ENCODE peak calls at places on chromosomes 7 and 10, in nine cellular contexts. B is body of pancreas, E is heart left ventricle, S is transverse colon, H is K562, V is IMR-90, Z is ovary, M is gastrocnemius medialis, W is tibial nerve. I is an unnamed sample.

GRCh38 chr10:11425288-11425595 is 186.2 kb downstream of the USP6NL start:
- DNase-seq in S (no peak), M (no peak), H (no peak), Z (no peak), W (no peak), V (no peak), B (no peak), E (no peak), I (no peak)

GRCh38 chr10:132118366-132118765 is 52.6 kb downstream of the JAKMIP3 start:
- DNase-seq in M (no peak), B (no peak), S (no peak), E (no peak), V (no peak), Z (no peak), W (no peak), H (no peak), I (no peak)

GRCh38 chr10:76026931-76027330 is 595.5 kb downstream of the LRMDA start:
- DNase-seq in Z (no peak), S (no peak), V (no peak), E (no peak), M (no peak), W (no peak), H (no peak), B (no peak), I (no peak)

GRCh38 chr7:107543338-107543993 is 20.3 kb downstream of the COG5 start:
- DNase-seq in S (no peak), E (no peak), H (no peak), Z (no peak), V (no peak), M (no peak), B (no peak), W (no peak), I (no peak)

GRCh38 chr10:79348640-79348988 is 1.3 kb downstream of the PPIF start:
- DNase-seq in E (no peak), S (no peak), V (no peak), M (peak), H (peak), Z (peak), W (no peak), B (peak), I (no peak)

GRCh38 chr7:148058092-148058491 is 532.5 kb upstream of the C7orf33 start:
- DNase-seq in Z (no peak), B (no peak), W (no peak), H (no peak), M (no peak), V (no peak), E (no peak), S (no peak), I (no peak)

GRCh38 chr10:33746176-33746575 is 411.7 kb upstream of the NRP1 start:
- DNase-seq in H (no peak), E (no peak), V (no peak), S (no peak), W (no peak), B (no peak), Z (no peak), M (no peak), I (no peak)

GRCh38 chr7:117448655-117449054 is 21.4 kb upstream of the ASZ1 start:
- DNase-seq in H (no peak), M (no peak), E (no peak), V (peak), S (no peak), W (no peak), B (no peak), Z (no peak), I (no peak)

GRCh38 chr7:129188372-129188891 is at the start of gene SMO:
- DNase-seq in M (no peak), W (no peak), S (peak), Z (peak), V (peak), H (peak), B (peak), E (peak), I (no peak)

GRCh38 chr10:63142136-63142535 is 9.0 kb downstream of the NRBF2 start:
- DNase-seq in H (no peak), W (no peak), B (no peak), Z (no peak), V (no peak), S (no peak), M (no peak), E (no peak), I (no peak)

GRCh38 chr10:125159932-125160855 is at the start of gene CTBP2:
- DNase-seq in M (peak), S (peak), V (no peak), E (peak), W (peak), B (peak), Z (peak), H (peak), I (no peak)

GRCh38 chr10:35331894-35332640 is 4.2 kb upstream of the CCNY start:
- DNase-seq in M (peak), S (no peak), E (no peak), Z (no peak), V (peak), H (no peak), W (no peak), B (no peak), I (no peak)

GRCh38 chr7:27144799-27145166 is 1.3 kb upstream of the HOXA5 start:
- DNase-seq in H (no peak), V (no peak), M (no peak), W (no peak), B (no peak), Z (no peak), E (no peak), S (peak), I (no peak)

GRCh38 chr7:107528461-107528860 is 35.3 kb downstream of the COG5 start:
- DNase-seq in H (no peak), E (no peak), V (peak), W (no peak), S (no peak), Z (no peak), M (no peak), B (no peak), I (no peak)

GRCh38 chr10:14556285-14556956 is 218.3 kb downstream of the FAM107B start:
- DNase-seq in E (no peak), V (peak), Z (no peak), W (no peak), M (no peak), S (peak), B (peak), H (peak), I (no peak)

GRCh38 chr10:110671788-110672579 is 27.8 kb downstream of the RBM20 start:
- DNase-seq in E (peak), M (peak), B (peak), Z (peak), H (peak), S (peak), V (peak), W (peak), I (peak)

GRCh38 chr7:94303736-94304135 is 91.0 kb upstream of the COL1A2 start:
- DNase-seq in Z (peak), S (peak), E (peak), B (no peak), V (peak), H (no peak), W (peak), M (no peak), I (no peak)

GRCh38 chr7:32115831-32116230 is 45.6 kb upstream of the PDE1C start:
- DNase-seq in Z (no peak), W (no peak), B (no peak), S (no peak), H (no peak), V (peak), M (no peak), E (no peak), I (no peak)

GRCh38 chr7:73702665-73703064 is 16.8 kb downstream of the STX1A start:
- DNase-seq in Z (no peak), M (no peak), V (no peak), W (no peak), E (no peak), S (no peak), B (no peak), H (no peak), I (no peak)

GRCh38 chr10:22263106-22263505 is 45.3 kb upstream of the EBLN1 start:
- DNase-seq in M (no peak), E (no peak), S (no peak), V (no peak), Z (no peak), H (no peak), B (no peak), W (no peak), I (no peak)

GRCh38 chr10:65945071-65945470 is 980.8 kb upstream of the LRRTM3 start:
- DNase-seq in B (no peak), V (no peak), M (no peak), W (no peak), E (no peak), Z (no peak), S (no peak), H (no peak), I (no peak)

GRCh38 chr10:116947838-116948529 is 57.0 kb downstream of the SHTN1 start:
- DNase-seq in E (no peak), V (peak), Z (no peak), S (no peak), M (no peak), B (no peak), W (no peak), H (no peak), I (no peak)

GRCh38 chr10:53489783-53490182 is 717.2 kb upstream of the MBL2 start:
- DNase-seq in H (no peak), E (no peak), W (no peak), Z (no peak), S (no peak), M (no peak), B (no peak), V (no peak), I (no peak)

GRCh38 chr7:2638224-2638991 is 6.6 kb downstream of the TTYH3 start:
- DNase-seq in M (peak), S (no peak), H (no peak), B (peak), V (peak), W (peak), E (peak), Z (no peak), I (no peak)
- TF ChIP-seq POLR2A in M (no peak), S (no peak), H (no peak), B (no peak), V (no peak), W (no peak), E (no peak), Z (no peak), I (no peak)

GRCh38 chr7:158783595-158783994 is 45.7 kb downstream of the ESYT2 start:
- DNase-seq in Z (no peak), V (no peak), B (no peak), H (no peak), W (no peak), M (peak), S (no peak), E (no peak), I (no peak)

GRCh38 chr7:158781217-158781975 is 47.9 kb downstream of the ESYT2 start:
- DNase-seq in M (no peak), Z (no peak), W (no peak), B (no peak), H (no peak), V (no peak), E (no peak), S (no peak), I (no peak)

GRCh38 chr7:158781976-158782637 is 47.2 kb downstream of the ESYT2 start:
- DNase-seq in M (no peak), H (no peak), S (no peak), E (no peak), V (no peak), W (no peak), Z (no peak), B (no peak), I (no peak)

GRCh38 chr7:158784270-158784669 is 45.0 kb downstream of the ESYT2 start:
- DNase-seq in B (no peak), V (no peak), W (peak), M (no peak), S (no peak), Z (peak), H (no peak), E (no peak), I (no peak)

DNA sequence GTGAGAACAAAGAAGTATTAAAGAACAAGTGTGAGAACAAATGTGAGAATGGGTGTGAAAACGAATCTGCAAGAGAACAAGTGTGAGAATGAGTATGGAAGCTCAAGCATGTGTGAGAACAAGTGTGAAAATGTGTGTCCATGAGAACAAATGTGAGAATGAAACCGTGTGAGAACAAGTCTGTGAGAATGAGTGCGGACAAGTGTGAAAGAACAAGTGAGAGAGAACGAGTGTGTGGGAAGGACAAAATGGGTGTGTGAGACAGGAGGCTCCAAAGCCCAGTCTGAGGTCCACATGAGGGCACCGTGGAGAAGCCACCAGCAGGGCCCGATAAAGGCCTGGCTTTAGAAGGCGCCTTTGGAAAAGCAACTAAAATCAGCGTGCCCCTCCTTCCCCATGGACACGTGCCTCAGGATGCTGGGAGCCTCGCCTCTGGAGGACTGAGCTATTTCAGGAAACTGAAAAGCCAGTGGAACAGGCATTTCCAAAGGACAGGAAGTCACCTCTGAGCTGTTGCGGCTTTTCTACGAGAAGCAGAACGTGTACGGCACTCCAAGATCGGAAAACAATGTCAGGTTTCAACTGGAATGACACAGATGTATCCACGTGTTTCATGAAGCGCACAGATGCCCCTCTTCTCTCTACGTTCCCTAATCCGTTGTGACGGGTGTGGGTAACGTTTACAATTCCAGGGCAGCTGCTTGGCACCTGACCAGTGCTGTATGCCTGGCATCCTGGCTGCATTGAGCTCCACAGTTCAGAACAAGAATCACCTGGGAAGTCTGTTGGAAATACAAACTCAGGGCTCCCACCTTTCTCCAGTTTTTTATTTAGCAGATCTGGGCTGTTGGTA is 46.4 kb downstream of the ESYT2 start:
- DNase-seq in S (peak), Z (peak), M (peak), H (no peak), W (peak), E (peak), V (peak), B (peak), I (no peak)
- TF ChIP-seq POLR2A in S (no peak), Z (no peak), M (peak), H (no peak), W (peak), E (no peak), V (no peak), B (no peak), I (no peak)

GRCh38 chr7:99616359-99617186 is at the start of gene ZSCAN25:
- DNase-seq in H (peak), Z (peak), S (peak), E (peak), M (peak), V (peak), W (peak), B (peak), I (peak)
- TF ChIP-seq POLR2A in H (peak), Z (peak), S (peak), E (no peak), M (peak), V (peak), W (no peak), B (peak), I (no peak)

GRCh38 chr10:44977287-44978212 is 1.1 kb downstream of the DEPP1 start:
- DNase-seq in B (peak), Z (no peak), W (no peak), M (no peak), H (no peak), V (no peak), S (peak), E (peak), I (no peak)

GRCh38 chr10:44976352-44977198 is 2.0 kb downstream of the DEPP1 start:
- DNase-seq in Z (no peak), H (no peak), B (no peak), W (no peak), S (no peak), V (no peak), M (no peak), E (peak), I (no peak)

GRCh38 chr10:44974628-44975431 is 3.8 kb downstream of the DEPP1 start:
- DNase-seq in S (peak), E (peak), Z (peak), H (peak), M (peak), B (peak), V (no peak), W (peak), I (no peak)

GRCh38 chr10:44974082-44974627 is 4.5 kb downstream of the DEPP1 start:
- DNase-seq in V (no peak), E (no peak), Z (peak), B (no peak), M (no peak), W (no peak), S (no peak), H (no peak), I (no peak)

DNA sequence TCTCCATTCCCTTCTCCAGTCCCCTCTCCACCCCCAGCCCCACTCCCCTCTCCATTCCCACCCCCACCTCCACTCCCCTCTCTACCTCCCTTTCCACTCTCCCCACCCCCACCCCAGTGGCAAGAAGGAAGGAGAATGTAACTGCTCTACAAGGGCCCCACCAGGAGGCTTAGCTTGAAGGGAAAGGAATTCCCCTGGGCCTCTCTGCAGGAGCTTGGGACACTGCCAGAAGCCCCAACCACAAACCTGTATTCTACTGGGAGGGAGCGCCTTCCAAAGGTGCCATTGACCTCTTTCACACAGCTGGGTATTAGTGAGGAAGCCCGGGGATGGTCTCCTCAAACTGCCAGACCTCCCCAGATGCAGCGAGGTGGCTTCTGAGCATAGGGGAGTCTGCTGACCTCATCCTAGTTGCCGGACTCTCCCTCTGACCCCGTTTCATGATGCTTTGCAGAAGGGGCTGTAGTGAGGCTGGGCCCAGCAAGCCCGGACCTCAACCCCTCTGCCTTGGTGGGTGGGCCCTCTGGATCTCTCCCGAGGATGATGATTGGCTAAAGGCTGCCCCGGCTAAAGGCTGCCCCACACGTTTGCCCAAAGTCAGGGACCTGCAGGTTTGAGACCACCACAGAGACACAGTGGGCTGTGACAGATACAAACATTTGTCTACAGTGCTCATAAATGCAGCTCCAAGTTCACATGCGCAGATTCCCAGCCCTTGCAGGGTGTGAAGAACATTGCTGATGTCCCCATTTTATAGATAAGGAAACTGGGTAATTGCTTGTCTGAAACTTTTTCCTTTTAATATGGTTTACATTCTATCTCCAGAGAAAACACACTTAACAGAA is 2.9 kb downstream of the DEPP1 start:
- DNase-seq in V (peak), B (peak), M (peak), W (peak), Z (peak), E (no peak), S (peak), H (peak), I (no peak)
- TF ChIP-seq POLR2A in V (no peak), B (peak), M (no peak), W (peak), Z (no peak), E (no peak), S (peak), H (no peak), I (no peak)

DNA sequence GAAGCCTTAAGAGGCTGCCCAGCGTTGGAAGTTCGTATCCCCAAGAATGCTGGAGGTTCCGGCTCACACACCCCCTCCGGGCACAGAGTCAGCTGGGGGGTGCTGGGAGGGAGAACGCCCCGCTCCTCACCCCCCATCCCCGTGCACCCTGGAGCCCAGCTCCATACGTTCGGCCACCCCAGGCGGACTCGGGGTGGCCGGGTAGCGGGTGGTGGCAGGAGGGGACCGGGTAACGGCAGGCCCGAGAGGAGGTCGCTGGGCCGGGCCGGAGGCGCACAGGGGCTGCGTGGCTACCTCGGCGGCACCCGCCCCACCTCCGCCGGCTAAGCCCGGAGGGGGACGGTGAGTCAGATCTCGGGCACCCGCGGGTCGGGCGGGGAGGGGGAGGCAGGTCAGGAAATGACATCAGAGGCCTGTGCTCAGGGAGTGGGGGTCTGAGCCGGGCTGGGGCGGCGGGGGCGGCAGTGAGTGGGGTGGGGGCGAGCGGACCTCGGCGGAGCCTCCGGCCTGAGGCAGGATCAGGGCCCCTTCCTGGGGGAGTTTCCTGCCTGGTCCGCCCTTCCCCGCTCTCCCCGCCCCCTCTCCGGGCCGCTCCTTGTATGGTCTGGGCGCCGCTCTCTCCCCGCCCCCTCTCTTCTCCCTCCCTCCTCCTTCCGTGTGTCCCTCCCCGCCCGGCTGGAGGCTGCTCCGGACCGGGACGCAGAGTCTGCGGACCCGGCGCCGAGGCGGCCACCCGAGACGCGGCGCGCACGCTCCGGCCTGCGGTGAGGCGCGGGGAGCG is at the start of gene ZYX:
- DNase-seq in B (peak), M (peak), S (peak), W (peak), H (peak), E (peak), Z (peak), V (peak), I (peak)
- TF ChIP-seq POLR2A in B (peak), M (peak), S (peak), W (peak), H (peak), E (peak), Z (peak), V (peak), I (peak)